ENCODE peak calls at places on chromosomes 13 and 19, in eight cellular contexts. E, F, B, M, Y, H, L and Q are unnamed samples.

GRCh38 chr19:56617531-56617930 is 22.4 kb downstream of the ZNF71 start:
- DNase-seq in E (no peak), F (no peak), B (no peak), M (no peak), Y (no peak), H (no peak), L (no peak), Q (no peak)

GRCh38 chr13:39935155-39935554 is 279.7 kb downstream of the COG6 start:
- DNase-seq in E (no peak), F (no peak), B (no peak), M (no peak), Y (no peak), H (no peak), L (no peak), Q (no peak)

GRCh38 chr19:7328647-7329046 is 20.1 kb upstream of the ARHGEF18 start:
- DNase-seq in E (no peak), F (no peak), B (peak), M (no peak), Y (peak), H (no peak), L (no peak), Q (no peak)

GRCh38 chr19:6126335-6126974 is 9.0 kb upstream of the ACSBG2 start:
- DNase-seq in E (peak), F (no peak), B (peak), M (no peak), Y (peak), H (no peak), L (no peak), Q (no peak)

GRCh38 chr13:44267966-44268365 is 105.7 kb upstream of the SERP2 start:
- DNase-seq in E (no peak), F (no peak), B (no peak), M (no peak), Y (no peak), H (no peak), L (no peak), Q (no peak)

GRCh38 chr13:110047511-110047910 is 259.4 kb downstream of the COL4A1 start:
- DNase-seq in E (no peak), F (peak), B (no peak), M (peak), Y (no peak), H (peak), L (no peak), Q (no peak)

GRCh38 chr19:45884682-45885555 is 1.0 kb downstream of the IRF2BP1 start:
- DNase-seq in E (no peak), F (no peak), B (no peak), M (no peak), Y (no peak), H (no peak), L (no peak), Q (peak)

GRCh38 chr19:29277107-29277506 is 64.2 kb upstream of the UQCRFS1 start:
- DNase-seq in E (no peak), F (no peak), B (peak), M (no peak), Y (peak), H (no peak), L (no peak), Q (no peak)

GRCh38 chr13:71492346-71492871 is 374.6 kb downstream of the DACH1 start:
- DNase-seq in E (no peak), F (no peak), B (no peak), M (no peak), Y (no peak), H (no peak), L (no peak), Q (no peak)

GRCh38 chr13:102968572-102969228 is 97.5 kb downstream of the SLC10A2 start:
- DNase-seq in E (peak), F (no peak), B (no peak), M (no peak), Y (no peak), H (no peak), L (no peak), Q (no peak)

GRCh38 chr13:110265682-110266430 is 41.1 kb downstream of the COL4A1 start:
- DNase-seq in E (no peak), F (peak), B (no peak), M (no peak), Y (no peak), H (no peak), L (no peak), Q (peak)

GRCh38 chr13:101712026-101712348 is 259.5 kb downstream of the ITGBL1 start:
- DNase-seq in E (no peak), F (no peak), B (no peak), M (no peak), Y (no peak), H (no peak), L (no peak), Q (no peak)

GRCh38 chr19:46478356-46478986 is 7.1 kb upstream of the PNMA8A start:
- DNase-seq in E (no peak), F (peak), B (no peak), M (peak), Y (peak), H (peak), L (no peak), Q (no peak)

GRCh38 chr13:46783504-46783903 is 13.5 kb downstream of the ESD start:
- DNase-seq in E (no peak), F (no peak), B (no peak), M (no peak), Y (no peak), H (no peak), L (no peak), Q (no peak)

GRCh38 chr19:32415246-32415645 is 9.7 kb downstream of the DPY19L3 start:
- DNase-seq in E (no peak), F (no peak), B (no peak), M (no peak), Y (no peak), H (no peak), L (no peak), Q (no peak)

GRCh38 chr19:17001603-17002183 is 24.9 kb downstream of the CPAMD8 start:
- DNase-seq in E (no peak), F (peak), B (peak), M (no peak), Y (peak), H (no peak), L (no peak), Q (no peak)

GRCh38 chr19:8316351-8317125 is 4.6 kb downstream of the NDUFA7 start:
- DNase-seq in E (peak), F (no peak), B (no peak), M (no peak), Y (no peak), H (no peak), L (no peak), Q (peak)

GRCh38 chr13:95809429-95809828 is 132.5 kb downstream of the DNAJC3 start:
- DNase-seq in E (no peak), F (no peak), B (no peak), M (no peak), Y (no peak), H (no peak), L (no peak), Q (no peak)

GRCh38 chr19:30969586-30969985 is 379.6 kb downstream of the TSHZ3 start:
- DNase-seq in E (no peak), F (no peak), B (no peak), M (no peak), Y (no peak), H (no peak), L (no peak), Q (no peak)

GRCh38 chr13:68386808-68387207 is 1156.7 kb upstream of the PCDH9 start:
- DNase-seq in E (no peak), F (no peak), B (no peak), M (no peak), Y (no peak), H (no peak), L (no peak), Q (no peak)

GRCh38 chr19:52369463-52370340 is at the start of gene ZNF880:
- DNase-seq in E (peak), F (peak), B (peak), M (peak), Y (peak), H (peak), L (peak), Q (peak)

GRCh38 chr13:111049791-111050538 is 65.1 kb upstream of the ARHGEF7 start:
- DNase-seq in E (no peak), F (no peak), B (no peak), M (no peak), Y (no peak), H (no peak), L (no peak), Q (peak)

GRCh38 chr13:97539651-97540230 is 105.8 kb downstream of the RAP2A start:
- DNase-seq in E (no peak), F (no peak), B (no peak), M (no peak), Y (no peak), H (no peak), L (no peak), Q (no peak)

GRCh38 chr19:51586103-51586728 is 15.1 kb downstream of the ZNF175 start:
- DNase-seq in E (no peak), F (no peak), B (no peak), M (no peak), Y (no peak), H (no peak), L (no peak), Q (no peak)